ENCODE peak calls at places on chromosomes 13 and 19, in nine cellular contexts. One of them, this sample, is unnamed.

GRCh38 chr19:6087074-6087506 is 23.2 kb downstream of the RFX2 start:
- DNase-seq in naive B cell: no peak
- DNase-seq in OCI-LY7: peak
- DNase-seq in EH: no peak
- DNase-seq in stromal cell of bone marrow: no peak
- DNase-seq in AG04450: no peak
- DNase-seq in GM19239: peak
- DNase-seq in non-pigmented ciliary epithelial cell: no peak
- DNase-seq in bronchial epithelial cell: no peak
- DNase-seq in this sample: no peak

GRCh38 chr13:71252191-71252704 is 614.8 kb downstream of the DACH1 start:
- DNase-seq in naive B cell: no peak
- DNase-seq in OCI-LY7: no peak
- DNase-seq in EH: no peak
- DNase-seq in stromal cell of bone marrow: no peak
- DNase-seq in AG04450: no peak
- DNase-seq in GM19239: no peak
- DNase-seq in non-pigmented ciliary epithelial cell: no peak
- DNase-seq in bronchial epithelial cell: peak
- DNase-seq in this sample: no peak

GRCh38 chr13:112702983-112703379 is 13.1 kb downstream of the ATP11A start:
- DNase-seq in naive B cell: no peak
- DNase-seq in OCI-LY7: no peak
- DNase-seq in EH: no peak
- DNase-seq in stromal cell of bone marrow: no peak
- DNase-seq in AG04450: no peak
- DNase-seq in GM19239: no peak
- DNase-seq in non-pigmented ciliary epithelial cell: no peak
- DNase-seq in bronchial epithelial cell: no peak
- DNase-seq in this sample: no peak

GRCh38 chr13:111425326-111425725 is 104.9 kb downstream of the TEX29 start:
- DNase-seq in naive B cell: no peak
- DNase-seq in OCI-LY7: no peak
- DNase-seq in EH: no peak
- DNase-seq in stromal cell of bone marrow: no peak
- DNase-seq in AG04450: no peak
- DNase-seq in GM19239: no peak
- DNase-seq in non-pigmented ciliary epithelial cell: no peak
- DNase-seq in bronchial epithelial cell: no peak
- DNase-seq in this sample: no peak

GRCh38 chr13:94431569-94431968 is 47.9 kb downstream of the DCT start:
- DNase-seq in naive B cell: no peak
- DNase-seq in OCI-LY7: no peak
- DNase-seq in EH: no peak
- DNase-seq in stromal cell of bone marrow: peak
- DNase-seq in AG04450: no peak
- DNase-seq in GM19239: no peak
- DNase-seq in non-pigmented ciliary epithelial cell: no peak
- DNase-seq in bronchial epithelial cell: no peak
- DNase-seq in this sample: no peak

GRCh38 chr19:46426506-46427162 is 2.1 kb downstream of the PNMA8C start:
- DNase-seq in naive B cell: no peak
- DNase-seq in OCI-LY7: peak
- DNase-seq in EH: peak
- DNase-seq in stromal cell of bone marrow: no peak
- DNase-seq in AG04450: peak
- DNase-seq in GM19239: no peak
- DNase-seq in non-pigmented ciliary epithelial cell: no peak
- DNase-seq in bronchial epithelial cell: peak
- DNase-seq in this sample: peak

GRCh38 chr13:26500618-26501320 is 56.7 kb upstream of the WASF3 start:
- DNase-seq in naive B cell: no peak
- DNase-seq in OCI-LY7: no peak
- DNase-seq in EH: peak
- DNase-seq in stromal cell of bone marrow: no peak
- DNase-seq in AG04450: no peak
- DNase-seq in GM19239: no peak
- DNase-seq in non-pigmented ciliary epithelial cell: no peak
- DNase-seq in bronchial epithelial cell: no peak
- DNase-seq in this sample: no peak

GRCh38 chr19:8302357-8302691 is 5.8 kb downstream of the CD320 start:
- DNase-seq in naive B cell: no peak
- DNase-seq in OCI-LY7: no peak
- DNase-seq in EH: no peak
- DNase-seq in stromal cell of bone marrow: no peak
- DNase-seq in AG04450: no peak
- DNase-seq in GM19239: no peak
- DNase-seq in non-pigmented ciliary epithelial cell: no peak
- DNase-seq in bronchial epithelial cell: no peak
- DNase-seq in this sample: no peak

GRCh38 chr19:56875717-56876116 is 35.2 kb upstream of the PEG3 start:
- DNase-seq in naive B cell: no peak
- DNase-seq in OCI-LY7: no peak
- DNase-seq in EH: no peak
- DNase-seq in stromal cell of bone marrow: no peak
- DNase-seq in AG04450: no peak
- DNase-seq in GM19239: no peak
- DNase-seq in non-pigmented ciliary epithelial cell: no peak
- DNase-seq in bronchial epithelial cell: no peak
- DNase-seq in this sample: no peak

GRCh38 chr13:82292334-82292733 is 1589.9 kb downstream of the SLITRK1 start:
- DNase-seq in naive B cell: no peak
- DNase-seq in OCI-LY7: no peak
- DNase-seq in EH: peak
- DNase-seq in stromal cell of bone marrow: no peak
- DNase-seq in AG04450: no peak
- DNase-seq in GM19239: no peak
- DNase-seq in non-pigmented ciliary epithelial cell: no peak
- DNase-seq in bronchial epithelial cell: no peak
- DNase-seq in this sample: no peak

GRCh38 chr19:44660081-44660480 is 11.2 kb upstream of the CEACAM19 start:
- DNase-seq in naive B cell: no peak
- DNase-seq in OCI-LY7: no peak
- DNase-seq in EH: no peak
- DNase-seq in stromal cell of bone marrow: no peak
- DNase-seq in AG04450: no peak
- DNase-seq in GM19239: no peak
- DNase-seq in non-pigmented ciliary epithelial cell: no peak
- DNase-seq in bronchial epithelial cell: peak
- DNase-seq in this sample: no peak

GRCh38 chr19:2820112-2820702 is 539 bp downstream of the ZNF554 start:
- DNase-seq in naive B cell: no peak
- DNase-seq in OCI-LY7: peak
- DNase-seq in EH: peak
- DNase-seq in stromal cell of bone marrow: no peak
- DNase-seq in AG04450: no peak
- DNase-seq in GM19239: peak
- DNase-seq in non-pigmented ciliary epithelial cell: no peak
- DNase-seq in bronchial epithelial cell: no peak
- DNase-seq in this sample: no peak

GRCh38 chr13:27913116-27913515 is 6.7 kb upstream of the PDX1 start:
- DNase-seq in naive B cell: no peak
- DNase-seq in OCI-LY7: no peak
- DNase-seq in EH: no peak
- DNase-seq in stromal cell of bone marrow: no peak
- DNase-seq in AG04450: no peak
- DNase-seq in GM19239: no peak
- DNase-seq in non-pigmented ciliary epithelial cell: no peak
- DNase-seq in bronchial epithelial cell: peak
- DNase-seq in this sample: no peak

GRCh38 chr19:44566984-44567383 is 37.5 kb upstream of the CEACAM20 start:
- DNase-seq in naive B cell: no peak
- DNase-seq in OCI-LY7: no peak
- DNase-seq in EH: no peak
- DNase-seq in stromal cell of bone marrow: no peak
- DNase-seq in AG04450: no peak
- DNase-seq in GM19239: no peak
- DNase-seq in non-pigmented ciliary epithelial cell: no peak
- DNase-seq in bronchial epithelial cell: peak
- DNase-seq in this sample: no peak

GRCh38 chr19:57192064-57192395 is 730 bp downstream of the ZNF264 start:
- DNase-seq in naive B cell: no peak
- DNase-seq in OCI-LY7: no peak
- DNase-seq in EH: peak
- DNase-seq in stromal cell of bone marrow: no peak
- DNase-seq in AG04450: no peak
- DNase-seq in GM19239: no peak
- DNase-seq in non-pigmented ciliary epithelial cell: no peak
- DNase-seq in bronchial epithelial cell: no peak
- DNase-seq in this sample: peak

GRCh38 chr13:44843403-44843802 is 145.9 kb downstream of the NUFIP1 start:
- DNase-seq in naive B cell: no peak
- DNase-seq in OCI-LY7: no peak
- DNase-seq in EH: peak
- DNase-seq in stromal cell of bone marrow: no peak
- DNase-seq in AG04450: no peak
- DNase-seq in GM19239: no peak
- DNase-seq in non-pigmented ciliary epithelial cell: peak
- DNase-seq in bronchial epithelial cell: peak
- DNase-seq in this sample: no peak

GRCh38 chr13:79450110-79450509 is 30.8 kb upstream of the NDFIP2 start:
- DNase-seq in naive B cell: no peak
- DNase-seq in OCI-LY7: no peak
- DNase-seq in EH: no peak
- DNase-seq in stromal cell of bone marrow: no peak
- DNase-seq in AG04450: no peak
- DNase-seq in GM19239: no peak
- DNase-seq in non-pigmented ciliary epithelial cell: no peak
- DNase-seq in bronchial epithelial cell: no peak
- DNase-seq in this sample: no peak

GRCh38 chr13:99505814-99506269 is 4.6 kb downstream of the TM9SF2 start:
- DNase-seq in naive B cell: no peak
- DNase-seq in OCI-LY7: no peak
- DNase-seq in EH: peak
- DNase-seq in stromal cell of bone marrow: peak
- DNase-seq in AG04450: no peak
- DNase-seq in GM19239: no peak
- DNase-seq in non-pigmented ciliary epithelial cell: no peak
- DNase-seq in bronchial epithelial cell: no peak
- DNase-seq in this sample: peak

GRCh38 chr19:38290631-38291147 is 13.4 kb upstream of the C19orf33 start:
- DNase-seq in naive B cell: no peak
- DNase-seq in OCI-LY7: no peak
- DNase-seq in EH: peak
- DNase-seq in stromal cell of bone marrow: no peak
- DNase-seq in AG04450: peak
- DNase-seq in GM19239: no peak
- DNase-seq in non-pigmented ciliary epithelial cell: peak
- DNase-seq in bronchial epithelial cell: peak
- DNase-seq in this sample: peak

GRCh38 chr19:15328312-15328711 is 4.0 kb downstream of the BRD4 start:
- DNase-seq in naive B cell: no peak
- DNase-seq in OCI-LY7: no peak
- DNase-seq in EH: no peak
- DNase-seq in stromal cell of bone marrow: no peak
- DNase-seq in AG04450: no peak
- DNase-seq in GM19239: no peak
- DNase-seq in non-pigmented ciliary epithelial cell: no peak
- DNase-seq in bronchial epithelial cell: no peak
- DNase-seq in this sample: no peak

GRCh38 chr19:40622773-40623075 is 21.6 kb downstream of the LTBP4 start:
- DNase-seq in naive B cell: no peak
- DNase-seq in OCI-LY7: no peak
- DNase-seq in EH: no peak
- DNase-seq in stromal cell of bone marrow: no peak
- DNase-seq in AG04450: no peak
- DNase-seq in GM19239: no peak
- DNase-seq in non-pigmented ciliary epithelial cell: no peak
- DNase-seq in bronchial epithelial cell: no peak
- DNase-seq in this sample: no peak

GRCh38 chr19:54949412-54949811 is 2.1 kb upstream of the NLRP7 start:
- DNase-seq in naive B cell: peak
- DNase-seq in OCI-LY7: no peak
- DNase-seq in EH: no peak
- DNase-seq in stromal cell of bone marrow: no peak
- DNase-seq in AG04450: no peak
- DNase-seq in GM19239: no peak
- DNase-seq in non-pigmented ciliary epithelial cell: no peak
- DNase-seq in bronchial epithelial cell: no peak
- DNase-seq in this sample: no peak

GRCh38 chr13:31395090-31395489 is 195.3 kb downstream of the B3GLCT start:
- DNase-seq in naive B cell: no peak
- DNase-seq in OCI-LY7: no peak
- DNase-seq in EH: no peak
- DNase-seq in stromal cell of bone marrow: no peak
- DNase-seq in AG04450: no peak
- DNase-seq in GM19239: no peak
- DNase-seq in non-pigmented ciliary epithelial cell: no peak
- DNase-seq in bronchial epithelial cell: no peak
- DNase-seq in this sample: no peak

GRCh38 chr19:13644648-13645047 is 119.7 kb upstream of the MRI1 start:
- DNase-seq in naive B cell: no peak
- DNase-seq in OCI-LY7: peak
- DNase-seq in EH: no peak
- DNase-seq in stromal cell of bone marrow: no peak
- DNase-seq in AG04450: no peak
- DNase-seq in GM19239: no peak
- DNase-seq in non-pigmented ciliary epithelial cell: no peak
- DNase-seq in bronchial epithelial cell: no peak
- DNase-seq in this sample: no peak

GRCh38 chr13:49828452-49828851 is 36.0 kb upstream of the KPNA3 start:
- DNase-seq in naive B cell: no peak
- DNase-seq in OCI-LY7: peak
- DNase-seq in EH: no peak
- DNase-seq in stromal cell of bone marrow: no peak
- DNase-seq in AG04450: no peak
- DNase-seq in GM19239: no peak
- DNase-seq in non-pigmented ciliary epithelial cell: no peak
- DNase-seq in bronchial epithelial cell: peak
- DNase-seq in this sample: no peak

GRCh38 chr13:31997641-31998040 is 33.9 kb upstream of the FRY start:
- DNase-seq in naive B cell: no peak
- DNase-seq in OCI-LY7: no peak
- DNase-seq in EH: no peak
- DNase-seq in stromal cell of bone marrow: no peak
- DNase-seq in AG04450: no peak
- DNase-seq in GM19239: no peak
- DNase-seq in non-pigmented ciliary epithelial cell: no peak
- DNase-seq in bronchial epithelial cell: no peak
- DNase-seq in this sample: no peak

GRCh38 chr19:39057615-39058014 is 25.3 kb upstream of the FBXO27 start:
- DNase-seq in naive B cell: no peak
- DNase-seq in OCI-LY7: no peak
- DNase-seq in EH: no peak
- DNase-seq in stromal cell of bone marrow: no peak
- DNase-seq in AG04450: no peak
- DNase-seq in GM19239: no peak
- DNase-seq in non-pigmented ciliary epithelial cell: no peak
- DNase-seq in bronchial epithelial cell: no peak
- DNase-seq in this sample: no peak

GRCh38 chr13:67094078-67094477 is 136.1 kb downstream of the PCDH9 start:
- DNase-seq in naive B cell: no peak
- DNase-seq in OCI-LY7: no peak
- DNase-seq in EH: no peak
- DNase-seq in stromal cell of bone marrow: no peak
- DNase-seq in AG04450: no peak
- DNase-seq in GM19239: no peak
- DNase-seq in non-pigmented ciliary epithelial cell: no peak
- DNase-seq in bronchial epithelial cell: no peak
- DNase-seq in this sample: no peak

GRCh38 chr13:109140777-109141354 is 511.5 kb downstream of the MYO16 start:
- DNase-seq in naive B cell: no peak
- DNase-seq in OCI-LY7: no peak
- DNase-seq in EH: no peak
- DNase-seq in stromal cell of bone marrow: no peak
- DNase-seq in AG04450: no peak
- DNase-seq in GM19239: no peak
- DNase-seq in non-pigmented ciliary epithelial cell: no peak
- DNase-seq in bronchial epithelial cell: no peak
- DNase-seq in this sample: no peak

GRCh38 chr19:3231288-3231687 is 6.8 kb downstream of the CELF5 start:
- DNase-seq in naive B cell: no peak
- DNase-seq in OCI-LY7: no peak
- DNase-seq in EH: no peak
- DNase-seq in stromal cell of bone marrow: no peak
- DNase-seq in AG04450: no peak
- DNase-seq in GM19239: no peak
- DNase-seq in non-pigmented ciliary epithelial cell: no peak
- DNase-seq in bronchial epithelial cell: no peak
- DNase-seq in this sample: no peak